ENCODE peak calls at places on chromosome 15, in five cellular contexts. T, I, G, O and H are unnamed samples.

GRCh38 chr15:86064326-86064725 is 15.3 kb upstream of the AGBL1 start:
- DNase-seq in T (no peak), I (no peak), G (no peak), O (no peak), H (no peak)

GRCh38 chr15:27463699-27464098 is 492.7 kb downstream of the GABRG3 start:
- DNase-seq in T (no peak), I (no peak), G (no peak), O (no peak), H (no peak)

GRCh38 chr15:62075595-62076279 is 9.0 kb downstream of the C2CD4A start:
- DNase-seq in T (no peak), I (peak), G (no peak), O (no peak), H (no peak)

GRCh38 chr15:69143756-69144436 is 16.5 kb upstream of the GLCE start:
- DNase-seq in T (no peak), I (no peak), G (no peak), O (no peak), H (no peak)

GRCh38 chr15:65712415-65712814 is 79.7 kb downstream of the DENND4A start:
- DNase-seq in T (no peak), I (no peak), G (no peak), O (no peak), H (no peak)

GRCh38 chr15:56982987-56983386 is 64.5 kb downstream of the TCF12 start:
- DNase-seq in T (no peak), I (no peak), G (no peak), O (no peak), H (no peak)

GRCh38 chr15:58459562-58459961 is 27.8 kb downstream of the LIPC start:
- DNase-seq in T (no peak), I (no peak), G (no peak), O (no peak), H (no peak)

GRCh38 chr15:66586155-66586976 is 20.6 kb upstream of the LCTL start:
- DNase-seq in T (no peak), I (no peak), G (no peak), O (no peak), H (no peak)

GRCh38 chr15:71790081-71790480 is 20.3 kb upstream of the NR2E3 start:
- DNase-seq in T (no peak), I (peak), G (no peak), O (no peak), H (no peak)

GRCh38 chr15:95741830-95742229 is 588.7 kb upstream of the NR2F2 start:
- DNase-seq in T (no peak), I (no peak), G (no peak), O (no peak), H (no peak)

GRCh38 chr15:67149859-67150824 is 84.7 kb downstream of the SMAD3 start:
- DNase-seq in T (no peak), I (peak), G (no peak), O (no peak), H (peak)

GRCh38 chr15:60752973-60753720 is 274.2 kb upstream of the ICE2 start:
- DNase-seq in T (no peak), I (no peak), G (no peak), O (no peak), H (no peak)

GRCh38 chr15:56052389-56053045 is 59.1 kb upstream of the NEDD4 start:
- DNase-seq in T (no peak), I (peak), G (no peak), O (no peak), H (no peak)

GRCh38 chr15:41263891-41264351 is 32.9 kb downstream of the CHP1 start:
- DNase-seq in T (no peak), I (peak), G (no peak), O (no peak), H (no peak)

GRCh38 chr15:88440021-88440420 is 27.2 kb downstream of the MRPL46 start:
- DNase-seq in T (no peak), I (peak), G (no peak), O (no peak), H (no peak)